ENCODE peak calls at places on chromosome 12, in six cellular contexts. One of them, this sample, is unnamed.
A peak's percentile ranks its signal among the peaks of the same experiment; 100 is the strongest.

GRCh38 chr12:117119592-117120198 is 20.5 kb upstream of the TESC start:
- DNase-seq in HCT116: peak; percentile 51
- DNase-seq in effector memory CD4-positive, alpha-beta T cell: peak; percentile 11
- DNase-seq in thoracic aorta: no peak
- DNase-seq in lung: no peak
- DNase-seq in transverse colon: no peak
- DNase-seq in this sample: peak; percentile 55

GRCh38 chr12:22266101-22266500 is 68.4 kb downstream of the ST8SIA1 start:
- DNase-seq in HCT116: no peak
- DNase-seq in effector memory CD4-positive, alpha-beta T cell: no peak
- DNase-seq in thoracic aorta: no peak
- DNase-seq in lung: no peak
- DNase-seq in transverse colon: no peak
- DNase-seq in this sample: no peak

GRCh38 chr12:82937151-82937550 is 250.4 kb downstream of the TMTC2 start:
- DNase-seq in HCT116: no peak
- DNase-seq in effector memory CD4-positive, alpha-beta T cell: no peak
- DNase-seq in thoracic aorta: no peak
- DNase-seq in lung: no peak
- DNase-seq in transverse colon: no peak
- DNase-seq in this sample: no peak

GRCh38 chr12:39503445-39503844 is 60.5 kb upstream of the KIF21A start:
- DNase-seq in HCT116: peak; percentile 21
- DNase-seq in effector memory CD4-positive, alpha-beta T cell: no peak
- DNase-seq in thoracic aorta: no peak
- DNase-seq in lung: no peak
- DNase-seq in transverse colon: no peak
- DNase-seq in this sample: no peak

GRCh38 chr12:53231859-53232640 is at the start of gene RARG:
- DNase-seq in HCT116: no peak
- DNase-seq in effector memory CD4-positive, alpha-beta T cell: peak; percentile 73
- DNase-seq in thoracic aorta: peak; percentile 46
- DNase-seq in lung: peak; percentile 74
- DNase-seq in transverse colon: peak; percentile 71
- DNase-seq in this sample: no peak

GRCh38 chr12:130026608-130027176 is 122.9 kb upstream of the TMEM132D start:
- DNase-seq in HCT116: no peak
- DNase-seq in effector memory CD4-positive, alpha-beta T cell: no peak
- DNase-seq in thoracic aorta: no peak
- DNase-seq in lung: no peak
- DNase-seq in transverse colon: peak; percentile 27
- DNase-seq in this sample: no peak

GRCh38 chr12:125092872-125093680 is 27.8 kb downstream of the AACS start:
- DNase-seq in HCT116: no peak
- DNase-seq in effector memory CD4-positive, alpha-beta T cell: no peak
- DNase-seq in thoracic aorta: no peak
- DNase-seq in lung: peak; percentile 38
- DNase-seq in transverse colon: peak; percentile 62
- DNase-seq in this sample: no peak

GRCh38 chr12:50786498-50787231 is 22.8 kb downstream of the ATF1 start:
- DNase-seq in HCT116: peak; percentile 94
- DNase-seq in effector memory CD4-positive, alpha-beta T cell: no peak
- DNase-seq in thoracic aorta: no peak
- DNase-seq in lung: peak; percentile 39
- DNase-seq in transverse colon: no peak
- DNase-seq in this sample: no peak

GRCh38 chr12:122423258-122424165 is 1.0 kb upstream of the CLIP1 start:
- DNase-seq in HCT116: peak; percentile 50
- DNase-seq in effector memory CD4-positive, alpha-beta T cell: no peak
- DNase-seq in thoracic aorta: no peak
- DNase-seq in lung: peak; percentile 31
- DNase-seq in transverse colon: peak; percentile 31
- DNase-seq in this sample: no peak

GRCh38 chr12:47775100-47775911 is 2.3 kb downstream of the SLC48A1 start:
- DNase-seq in HCT116: no peak
- DNase-seq in effector memory CD4-positive, alpha-beta T cell: no peak
- DNase-seq in thoracic aorta: no peak
- DNase-seq in lung: no peak
- DNase-seq in transverse colon: no peak
- DNase-seq in this sample: no peak

GRCh38 chr12:59344224-59344623 is 251.6 kb upstream of the SLC16A7 start:
- DNase-seq in HCT116: no peak
- DNase-seq in effector memory CD4-positive, alpha-beta T cell: no peak
- DNase-seq in thoracic aorta: no peak
- DNase-seq in lung: no peak
- DNase-seq in transverse colon: no peak
- DNase-seq in this sample: no peak

GRCh38 chr12:34391771-34392581 is 369.7 kb downstream of the ALG10 start:
- DNase-seq in HCT116: no peak
- DNase-seq in effector memory CD4-positive, alpha-beta T cell: no peak
- DNase-seq in thoracic aorta: no peak
- DNase-seq in lung: no peak
- DNase-seq in transverse colon: no peak
- DNase-seq in this sample: no peak

GRCh38 chr12:105060715-105061378 is 23.4 kb downstream of the ALDH1L2 start:
- DNase-seq in HCT116: peak; percentile 29
- DNase-seq in effector memory CD4-positive, alpha-beta T cell: no peak
- DNase-seq in thoracic aorta: no peak
- DNase-seq in lung: no peak
- DNase-seq in transverse colon: no peak
- DNase-seq in this sample: no peak

GRCh38 chr12:52263761-52264434 is 10.5 kb upstream of the KRT86 start:
- DNase-seq in HCT116: no peak
- DNase-seq in effector memory CD4-positive, alpha-beta T cell: no peak
- DNase-seq in thoracic aorta: no peak
- DNase-seq in lung: no peak
- DNase-seq in transverse colon: no peak
- DNase-seq in this sample: no peak

GRCh38 chr12:87652026-87652425 is 377.2 kb downstream of the C12orf50 start:
- DNase-seq in HCT116: no peak
- DNase-seq in effector memory CD4-positive, alpha-beta T cell: no peak
- DNase-seq in thoracic aorta: no peak
- DNase-seq in lung: no peak
- DNase-seq in transverse colon: no peak
- DNase-seq in this sample: no peak

GRCh38 chr12:71671816-71672215 is 7.7 kb downstream of the THAP2 start:
- DNase-seq in HCT116: no peak
- DNase-seq in effector memory CD4-positive, alpha-beta T cell: no peak
- DNase-seq in thoracic aorta: no peak
- DNase-seq in lung: no peak
- DNase-seq in transverse colon: no peak
- DNase-seq in this sample: no peak

DNA sequence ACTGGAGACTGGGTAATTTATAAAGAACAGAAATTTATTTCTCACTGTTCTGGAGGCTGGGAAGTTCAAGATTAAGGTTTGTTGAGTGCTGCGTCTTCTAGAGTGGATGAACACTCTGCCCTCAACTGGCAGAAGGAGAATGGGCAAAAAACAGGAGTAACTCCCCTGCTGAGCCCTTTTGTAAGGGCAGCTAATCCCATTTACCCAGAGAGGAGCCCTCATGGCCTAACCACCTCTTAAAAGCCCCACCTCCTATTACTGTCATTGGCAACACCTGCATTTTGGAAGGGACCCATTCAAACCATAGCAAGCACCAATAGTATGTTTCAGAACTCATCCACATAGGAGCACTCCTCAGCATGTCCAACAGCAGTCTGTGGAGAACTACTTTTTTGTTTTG is 47.4 kb downstream of the BORCS5 start:
- DNase-seq in HCT116: no peak
- DNase-seq in effector memory CD4-positive, alpha-beta T cell: no peak
- DNase-seq in thoracic aorta: no peak
- DNase-seq in lung: no peak
- DNase-seq in transverse colon: no peak
- DNase-seq in this sample: no peak
- H3K4me1 ChIP-seq in HCT116: no peaks in the 10 kb centered on the region
- H3K4me1 ChIP-seq in effector memory CD4-positive, alpha-beta T cell: peaks cover 7% of the 10 kb centered on the region
- H3K4me1 ChIP-seq in thoracic aorta: peaks cover 14% of the 10 kb centered on the region
- H3K4me1 ChIP-seq in lung: peaks cover 5% of the 10 kb centered on the region
- H3K4me1 ChIP-seq in transverse colon: peaks cover 41% of the 10 kb centered on the region
- H3K4me1 ChIP-seq in this sample: peaks cover 3% of the 10 kb centered on the region

DNA sequence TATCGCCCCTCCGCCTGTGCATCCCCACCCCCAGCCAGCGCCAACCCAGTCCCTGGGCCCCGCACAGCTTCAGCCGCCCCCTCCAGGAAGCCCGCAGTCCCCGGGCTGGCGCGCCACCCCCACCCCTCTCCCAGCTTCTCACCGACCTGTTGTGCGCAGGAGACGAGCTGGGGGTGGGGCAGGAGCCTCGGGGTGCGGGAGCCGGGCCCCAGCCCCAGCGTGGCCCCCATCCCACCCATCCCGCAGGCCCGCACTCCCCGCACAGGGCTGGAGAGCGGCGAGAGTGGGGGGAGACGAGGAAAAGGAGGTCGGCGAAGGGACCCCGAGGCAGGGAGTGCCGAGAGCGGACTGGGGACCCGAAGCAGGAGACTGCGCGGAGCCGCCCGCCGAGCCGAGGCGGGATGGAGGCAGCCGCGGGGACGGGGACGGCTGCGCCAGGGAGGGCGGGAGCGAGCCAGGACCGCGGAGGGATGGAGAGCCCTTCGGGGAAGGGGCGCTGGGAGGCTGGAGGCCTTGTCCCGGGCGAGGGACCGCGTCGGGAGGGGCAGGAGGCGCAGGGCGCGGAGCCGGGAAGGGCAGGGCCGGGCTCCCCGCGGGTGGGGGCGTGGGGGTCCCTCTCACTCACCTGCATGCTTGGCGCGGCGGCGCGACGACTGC is 498 bp downstream of the PIANP start:
- DNase-seq in HCT116: no peak
- DNase-seq in effector memory CD4-positive, alpha-beta T cell: no peak
- DNase-seq in thoracic aorta: no peak
- DNase-seq in lung: no peak
- DNase-seq in transverse colon: peak; percentile 13
- DNase-seq in this sample: no peak
- H3K4me3 ChIP-seq in HCT116: no peak overlapping the region
- H3K4me3 ChIP-seq in effector memory CD4-positive, alpha-beta T cell: peak overlapping the region; percentile 66
- H3K4me3 ChIP-seq in thoracic aorta: peak overlapping the region; percentile 76
- H3K4me3 ChIP-seq in lung: peak overlapping the region; percentile 1
- H3K4me3 ChIP-seq in transverse colon: peak overlapping the region; percentile 50
- H3K4me3 ChIP-seq in this sample: peak overlapping the region; percentile 78

DNA sequence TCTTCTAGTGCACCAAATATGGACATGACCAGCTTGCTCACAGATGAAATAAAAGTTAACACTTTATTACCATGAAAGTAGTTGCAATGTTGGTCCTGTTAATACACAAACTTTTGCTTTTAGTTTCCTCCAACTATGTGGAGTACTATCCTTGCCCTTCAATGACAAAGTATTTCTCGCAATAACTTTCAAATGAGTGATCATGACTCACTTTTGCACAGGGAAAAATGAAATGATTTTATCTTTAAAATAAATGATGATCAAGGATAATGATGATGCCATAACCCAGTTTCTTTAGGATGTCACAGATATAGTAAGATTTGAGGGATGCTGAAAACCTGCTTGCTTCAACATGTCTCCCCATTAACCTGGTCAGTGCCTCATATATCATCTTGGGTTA is 254.0 kb upstream of the KITLG start:
- DNase-seq in HCT116: no peak
- DNase-seq in effector memory CD4-positive, alpha-beta T cell: no peak
- DNase-seq in thoracic aorta: no peak
- DNase-seq in lung: no peak
- DNase-seq in transverse colon: no peak
- DNase-seq in this sample: no peak
- H3K4me1 ChIP-seq in HCT116: no peaks in the 10 kb centered on the region
- H3K4me1 ChIP-seq in effector memory CD4-positive, alpha-beta T cell: no peaks in the 10 kb centered on the region
- H3K4me1 ChIP-seq in thoracic aorta: no peaks in the 10 kb centered on the region
- H3K4me1 ChIP-seq in lung: no peaks in the 10 kb centered on the region
- H3K4me1 ChIP-seq in transverse colon: no peaks in the 10 kb centered on the region
- H3K4me1 ChIP-seq in this sample: no peaks in the 10 kb centered on the region

DNA sequence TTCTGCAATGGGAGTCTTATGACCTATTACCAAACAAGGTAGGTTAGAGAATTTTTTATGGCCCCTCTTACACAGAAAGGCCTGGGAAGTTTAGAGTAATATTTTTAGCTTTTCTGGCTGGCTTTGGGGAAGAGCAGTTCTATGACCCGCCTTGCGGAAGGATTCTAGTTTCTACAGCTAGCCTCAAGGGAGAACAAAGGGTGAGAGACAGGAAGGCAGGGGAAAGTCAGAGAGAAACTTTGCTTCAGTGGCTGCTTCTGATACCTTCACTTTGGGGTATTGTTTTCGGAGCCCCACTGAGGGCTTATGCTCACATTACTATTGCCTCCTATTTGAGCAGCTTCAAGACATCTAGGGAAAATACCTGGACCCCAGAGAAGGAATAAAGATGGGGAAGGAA is 80.7 kb upstream of the NUDT4 start:
- DNase-seq in HCT116: no peak
- DNase-seq in effector memory CD4-positive, alpha-beta T cell: no peak
- DNase-seq in thoracic aorta: no peak
- DNase-seq in lung: no peak
- DNase-seq in transverse colon: no peak
- DNase-seq in this sample: no peak
- H3K4me3 ChIP-seq in HCT116: no peak overlapping the region
- H3K4me3 ChIP-seq in effector memory CD4-positive, alpha-beta T cell: no peak overlapping the region
- H3K4me3 ChIP-seq in thoracic aorta: no peak overlapping the region
- H3K4me3 ChIP-seq in lung: no peak overlapping the region
- H3K4me3 ChIP-seq in transverse colon: no peak overlapping the region
- H3K4me3 ChIP-seq in this sample: no peak overlapping the region

GRCh38 chr12:111444706-111445310 is 39.1 kb downstream of the SH2B3 start:
- DNase-seq in HCT116: no peak
- DNase-seq in effector memory CD4-positive, alpha-beta T cell: peak; percentile 75
- DNase-seq in thoracic aorta: no peak
- DNase-seq in lung: peak; percentile 63
- DNase-seq in transverse colon: peak; percentile 80
- DNase-seq in this sample: no peak
- H3K4me1 ChIP-seq in HCT116: no peaks in the 10 kb centered on the region
- H3K4me1 ChIP-seq in effector memory CD4-positive, alpha-beta T cell: peaks cover 67% of the 10 kb centered on the region
- H3K4me1 ChIP-seq in thoracic aorta: peaks cover 11% of the 10 kb centered on the region
- H3K4me1 ChIP-seq in lung: peaks cover 45% of the 10 kb centered on the region
- H3K4me1 ChIP-seq in transverse colon: peaks cover 57% of the 10 kb centered on the region
- H3K4me1 ChIP-seq in this sample: peaks cover 2% of the 10 kb centered on the region

GRCh38 chr12:95700316-95700785 is 90.2 kb downstream of the NTN4 start:
- DNase-seq in HCT116: no peak
- DNase-seq in effector memory CD4-positive, alpha-beta T cell: no peak
- DNase-seq in thoracic aorta: peak; percentile 45
- DNase-seq in lung: no peak
- DNase-seq in transverse colon: no peak
- DNase-seq in this sample: no peak
- H3K4me3 ChIP-seq in HCT116: no peak overlapping the region
- H3K4me3 ChIP-seq in effector memory CD4-positive, alpha-beta T cell: no peak overlapping the region
- H3K4me3 ChIP-seq in thoracic aorta: peak overlapping the region; percentile 26
- H3K4me3 ChIP-seq in lung: no peak overlapping the region
- H3K4me3 ChIP-seq in transverse colon: no peak overlapping the region
- H3K4me3 ChIP-seq in this sample: no peak overlapping the region